ENCODE peak calls at places on chromosome 1, in four cellular contexts. U is Ammon's horn, E is H4, O is iris pigment epithelial cell. Q is an unnamed sample.

GRCh38 chr1:163844393-163844948 is 522.7 kb downstream of the NUF2 start:
- DNase-seq in U (no peak), E (no peak), O (peak), Q (no peak)

GRCh38 chr1:60427701-60428100 is 354.1 kb upstream of the C1orf87 start:
- DNase-seq in U (no peak), E (no peak), O (peak), Q (no peak)

GRCh38 chr1:110619412-110620249 is 13.5 kb upstream of the KCNA2 start:
- DNase-seq in U (peak), E (peak), O (peak), Q (peak)

GRCh38 chr1:33267468-33268205 is 11.3 kb downstream of the ZNF362 start:
- DNase-seq in U (no peak), E (no peak), O (no peak), Q (no peak)

GRCh38 chr1:162373541-162374375 is 2.9 kb downstream of the SPATA46 start:
- DNase-seq in U (no peak), E (no peak), O (peak), Q (no peak)

GRCh38 chr1:36222481-36223372 is 1.5 kb upstream of the THRAP3 start:
- DNase-seq in U (no peak), E (no peak), O (no peak), Q (no peak)

GRCh38 chr1:224211262-224211962 is 28.4 kb downstream of the DEGS1 start:
- DNase-seq in U (peak), E (no peak), O (peak), Q (no peak)

GRCh38 chr1:220113136-220113695 is 19.3 kb downstream of the IARS2 start:
- DNase-seq in U (no peak), E (peak), O (peak), Q (no peak)

GRCh38 chr1:171441278-171441677 is 44.1 kb upstream of the PRRC2C start:
- DNase-seq in U (peak), E (no peak), O (peak), Q (no peak)

GRCh38 chr1:14706656-14707055 is 108.2 kb downstream of the KAZN start:
- DNase-seq in U (no peak), E (no peak), O (no peak), Q (no peak)

GRCh38 chr1:118158918-118159317 is 26.1 kb downstream of the SPAG17 start:
- DNase-seq in U (no peak), E (peak), O (peak), Q (no peak)

GRCh38 chr1:63951076-63951946 is 177.5 kb downstream of the ROR1 start:
- DNase-seq in U (no peak), E (no peak), O (peak), Q (no peak)

GRCh38 chr1:86517336-86517735 is 29.5 kb upstream of the CLCA4 start:
- DNase-seq in U (no peak), E (no peak), O (no peak), Q (no peak)

GRCh38 chr1:235079443-235079967 is 49.1 kb downstream of the TOMM20 start:
- DNase-seq in U (no peak), E (no peak), O (peak), Q (no peak)

GRCh38 chr1:211959680-211960079 is 75.7 kb downstream of the INTS7 start:
- DNase-seq in U (no peak), E (no peak), O (no peak), Q (no peak)

GRCh38 chr1:192565946-192566345 is 9.6 kb upstream of the RGS1 start:
- DNase-seq in U (no peak), E (no peak), O (peak), Q (no peak)

GRCh38 chr1:177569476-177569875 is 398.7 kb downstream of the BRINP2 start:
- DNase-seq in U (no peak), E (no peak), O (peak), Q (no peak)

GRCh38 chr1:57293214-57293613 is 130.6 kb downstream of the DAB1 start:
- DNase-seq in U (no peak), E (no peak), O (no peak), Q (no peak)

GRCh38 chr1:104125226-104125625 is 375.5 kb downstream of the AMY1C start:
- DNase-seq in U (no peak), E (peak), O (no peak), Q (no peak)

GRCh38 chr1:230208619-230209261 is 141.7 kb downstream of the GALNT2 start:
- DNase-seq in U (no peak), E (no peak), O (no peak), Q (no peak)

GRCh38 chr1:40314721-40315238 is 2.3 kb downstream of the COL9A2 start:
- DNase-seq in U (peak), E (no peak), O (no peak), Q (no peak)

GRCh38 chr1:64969305-64970066 is 3.1 kb upstream of the JAK1 start:
- DNase-seq in U (no peak), E (no peak), O (peak), Q (no peak)

GRCh38 chr1:168623838-168624237 is 47.4 kb downstream of the XCL1 start:
- DNase-seq in U (no peak), E (no peak), O (no peak), Q (no peak)

GRCh38 chr1:54681396-54681795 is 34.3 kb upstream of the TTC4 start:
- DNase-seq in U (no peak), E (no peak), O (peak), Q (no peak)

Q was measured in T-helper 1 cell.